ENCODE peak calls at places on chromosomes 1 and 21, in five cellular contexts. W is pulmonary artery endothelial cell; M is naive thymus-derived CD4-positive, alpha-beta T cell; R is stomach; Y is DMS 273 treated with DMSO at 0.1 percent for 48 hours. B is an unnamed sample.

GRCh38 chr1:119982006-119982405 is 85.7 kb upstream of the ADAM30 start:
- DNase-seq in W (no peak), M (no peak), R (no peak), Y (no peak), B (no peak)

GRCh38 chr21:21688877-21689276 is 690.7 kb downstream of the NCAM2 start:
- DNase-seq in Y (no peak), W (no peak), R (no peak), M (no peak), B (no peak)

GRCh38 chr1:228241259-228241658 is 33.4 kb downstream of the OBSCN start:
- DNase-seq in W (no peak), Y (no peak), M (no peak), R (no peak), B (no peak)

GRCh38 chr1:154574715-154575114 is 7.1 kb downstream of the CHRNB2 start:
- DNase-seq in R (no peak), W (no peak), M (no peak), Y (no peak), B (no peak)

GRCh38 chr21:23162213-23162946 is 2164.2 kb downstream of the NCAM2 start:
- DNase-seq in M (no peak), Y (no peak), W (peak; percentile 26), R (no peak), B (no peak)

GRCh38 chr1:200041337-200042118 is 14.0 kb downstream of the NR5A2 start:
- DNase-seq in M (no peak), R (no peak), Y (no peak), W (no peak), B (no peak)

GRCh38 chr1:156194300-156194652 is 372 bp downstream of the SLC25A44 start:
- DNase-seq in M (no peak), W (no peak), R (no peak), Y (no peak), B (no peak)

GRCh38 chr1:192626366-192627179 is 9.4 kb upstream of the RGS13 start:
- DNase-seq in Y (no peak), R (no peak), W (no peak), M (no peak), B (no peak)

GRCh38 chr1:116832268-116832931 is 77.3 kb upstream of the PTGFRN start:
- DNase-seq in R (no peak), Y (no peak), W (no peak), M (no peak), B (no peak)

GRCh38 chr1:117541003-117541402 is 64.8 kb upstream of the TENT5C start:
- DNase-seq in W (no peak), R (no peak), M (no peak), Y (no peak), B (no peak)